ENCODE peak calls at places on chromosomes 3 and 15, in eight cellular contexts. I is transverse colon, B is adrenal gland, M is stomach, J is A549, N is esophagus squamous epithelium, E is tibial nerve, K is gastrocnemius medialis. H is an unnamed sample.

GRCh38 chr3:71710906-71711494 is 14.2 kb downstream of the EIF4E3 start:
- DNase-seq in I (no peak), B (no peak), M (no peak), E (no peak), J (peak; percentile 70), K (no peak), N (no peak), H (no peak)

GRCh38 chr3:185983495-185984141 is 45.8 kb upstream of the TRA2B start:
- DNase-seq in K (peak; percentile 63), E (peak; percentile 73), J (peak; percentile 61), N (no peak), B (peak; percentile 73), M (peak; percentile 79), I (peak; percentile 75), H (peak; percentile 57)

GRCh38 chr3:30353711-30354467 is 252.5 kb upstream of the TGFBR2 start:
- DNase-seq in I (peak; percentile 27), E (no peak), N (no peak), K (no peak), J (no peak), B (no peak), M (no peak), H (no peak)

GRCh38 chr3:190384241-190384863 is 3.6 kb upstream of the CLDN16 start:
- DNase-seq in K (peak; percentile 39), E (no peak), I (peak; percentile 46), B (peak; percentile 42), M (peak; percentile 49), N (no peak), J (peak; percentile 58), H (peak; percentile 13)

GRCh38 chr3:45309876-45310275 is 78.5 kb upstream of the LARS2 start:
- DNase-seq in M (no peak), B (no peak), I (no peak), E (no peak), J (no peak), K (no peak), N (no peak), H (no peak)

GRCh38 chr3:27556854-27557253 is 72.7 kb upstream of the SLC4A7 start:
- DNase-seq in B (no peak), E (no peak), N (no peak), M (no peak), K (no peak), J (no peak), I (no peak), H (no peak)

GRCh38 chr15:88647362-88648105 is 8.7 kb downstream of the ISG20 start:
- DNase-seq in E (no peak), J (no peak), I (peak; percentile 50), M (peak; percentile 87), K (no peak), N (no peak), B (no peak), H (no peak)

GRCh38 chr15:39235084-39235795 is 345.6 kb upstream of the THBS1 start:
- DNase-seq in J (no peak), M (no peak), B (no peak), N (no peak), K (no peak), I (no peak), E (no peak), H (no peak)

GRCh38 chr3:125072310-125072709 is 16.5 kb upstream of the HEG1 start:
- DNase-seq in M (no peak), B (no peak), N (no peak), K (peak; percentile 63), J (no peak), I (no peak), E (no peak), H (no peak)

GRCh38 chr3:126573492-126574117 is 14.9 kb upstream of the C3orf22 start:
- DNase-seq in M (peak; percentile 50), N (no peak), E (no peak), B (no peak), K (peak; percentile 49), I (peak; percentile 55), J (peak; percentile 17), H (no peak)

GRCh38 chr15:82602195-82602594 is 45.0 kb downstream of the CPEB1 start:
- DNase-seq in M (no peak), E (no peak), N (no peak), K (no peak), I (no peak), J (no peak), B (no peak), H (no peak)

GRCh38 chr3:66615643-66616301 is 115.0 kb upstream of the LRIG1 start:
- DNase-seq in J (no peak), B (no peak), M (no peak), K (no peak), N (no peak), E (no peak), I (no peak), H (no peak)

GRCh38 chr3:193574488-193575072 is 18.4 kb upstream of the OPA1 start:
- DNase-seq in J (no peak), B (no peak), M (no peak), E (no peak), N (no peak), K (no peak), I (no peak), H (no peak)

GRCh38 chr15:73959012-73959581 is 32.8 kb downstream of the LOXL1 start:
- DNase-seq in E (no peak), M (no peak), J (no peak), N (no peak), K (no peak), B (no peak), I (no peak), H (no peak)

GRCh38 chr3:39166134-39166710 is 12.8 kb upstream of the CSRNP1 start:
- DNase-seq in B (no peak), J (no peak), K (no peak), E (no peak), N (no peak), M (no peak), I (no peak), H (peak; percentile 64)

GRCh38 chr3:177928156-177928555 is 608.1 kb upstream of the KCNMB2 start:
- DNase-seq in K (no peak), B (no peak), M (no peak), E (no peak), N (no peak), J (peak; percentile 34), I (no peak), H (no peak)

GRCh38 chr3:96354742-96355141 is 459.7 kb upstream of the EPHA6 start:
- DNase-seq in I (no peak), J (no peak), E (no peak), K (no peak), B (no peak), N (no peak), M (no peak), H (no peak)

GRCh38 chr15:84881520-84881830 is 3.0 kb upstream of the SLC28A1 start:
- DNase-seq in M (no peak), N (no peak), E (no peak), I (no peak), J (no peak), B (no peak), K (no peak), H (no peak)

GRCh38 chr15:84883916-84884781 is at the start of gene SLC28A1:
- DNase-seq in J (no peak), M (no peak), E (no peak), I (no peak), B (no peak), N (no peak), K (peak; percentile 75), H (no peak)

GRCh38 chr15:84886211-84886983 is 1.9 kb downstream of the SLC28A1 start:
- DNase-seq in M (no peak), B (no peak), E (no peak), N (no peak), I (no peak), J (no peak), K (no peak), H (peak; percentile 49)

GRCh38 chr15:84880822-84881519 is 3.5 kb upstream of the SLC28A1 start:
- DNase-seq in B (no peak), N (no peak), E (no peak), M (no peak), K (no peak), I (no peak), J (no peak), H (no peak)

GRCh38 chr15:84883433-84883832 is 1.0 kb upstream of the SLC28A1 start:
- DNase-seq in N (no peak), K (no peak), M (no peak), J (no peak), I (no peak), B (no peak), E (no peak), H (no peak)
- TF ChIP-seq POLR2A in N (no peak), K (no peak), M (no peak), J (no peak), I (no peak), B (no peak), E (no peak), H (no peak)

GRCh38 chr3:13352621-13353131 is 67.4 kb downstream of the NUP210 start:
- DNase-seq in J (no peak), M (no peak), K (no peak), B (no peak), I (no peak), E (no peak), N (no peak), H (no peak)
- H3K27ac ChIP-seq in J (peak overlapping the region; percentile 30), M (no peak overlapping the region), K (no peak overlapping the region), B (no peak overlapping the region), I (no peak overlapping the region), E (no peak overlapping the region), N (no peak overlapping the region), H (no peak overlapping the region)

DNA sequence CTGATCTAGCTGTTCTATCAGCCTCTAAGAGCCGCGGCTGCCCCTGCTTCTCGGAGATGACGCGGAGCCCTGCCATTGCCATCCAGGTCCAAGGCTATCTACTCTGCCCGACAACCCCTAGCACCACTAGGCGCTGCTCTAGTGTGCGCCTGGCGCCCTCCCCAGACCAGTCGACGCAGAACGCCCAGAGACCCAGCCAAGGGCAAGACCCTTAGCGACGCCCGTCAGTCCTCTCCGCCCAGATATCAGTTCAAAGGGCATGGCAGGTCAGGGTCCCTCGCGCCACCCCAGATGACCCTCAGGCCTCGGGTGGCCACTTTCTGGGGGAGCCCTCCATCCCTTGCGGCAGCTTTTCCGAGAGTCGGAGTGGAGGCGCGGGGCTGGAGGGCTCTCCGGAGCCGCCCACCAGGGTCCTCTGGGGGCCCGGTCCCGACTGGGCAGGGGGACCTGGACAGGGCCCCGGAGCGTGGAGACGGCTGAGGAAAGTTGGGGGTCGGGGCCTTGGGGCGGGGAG is 371 bp upstream of the CLSTN2 start:
- DNase-seq in M (no peak), N (no peak), E (no peak), B (peak; percentile 75), J (peak; percentile 22), I (peak; percentile 14), K (peak; percentile 29), H (peak; percentile 59)
- TF ChIP-seq CTCF in M (no peak), N (no peak), E (no peak), B (no peak), J (no peak), I (no peak), K (no peak), H (no peak)

DNA sequence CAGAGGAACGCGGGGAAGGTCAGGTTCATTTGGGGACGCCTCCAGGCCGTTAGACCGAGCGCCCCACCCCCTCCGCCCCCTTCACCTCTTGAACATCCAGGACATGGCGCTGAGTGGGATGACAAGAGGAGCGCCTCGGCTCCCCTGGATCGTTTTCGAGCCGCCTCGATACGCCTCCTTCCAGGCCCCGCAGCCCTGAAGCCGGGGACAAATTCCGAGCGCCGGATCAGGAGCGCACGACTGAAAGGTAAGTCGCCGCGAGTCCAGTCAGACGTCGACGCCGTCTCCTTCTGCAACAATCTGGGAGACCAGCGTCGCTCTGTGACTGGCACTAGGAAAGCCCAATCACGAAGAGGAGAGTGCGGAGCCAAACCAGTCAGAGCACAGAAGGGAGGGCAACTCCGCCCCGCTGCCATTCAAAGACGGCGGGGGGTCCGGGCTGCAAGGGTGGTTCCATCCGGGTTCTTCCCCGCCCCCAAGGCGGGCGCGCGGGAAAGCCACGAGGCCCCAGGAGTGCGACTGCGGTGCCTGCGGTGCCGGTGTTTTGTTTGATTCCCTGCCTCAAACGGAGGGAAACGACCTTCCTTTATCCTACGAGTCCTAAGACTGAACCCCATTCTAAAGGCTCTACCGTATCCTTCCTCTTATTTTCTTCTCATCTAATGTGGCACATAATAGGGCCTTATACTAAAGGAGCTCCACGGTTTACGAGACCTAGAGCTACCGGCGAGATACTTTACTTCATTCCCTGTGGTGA is at the start of gene HLTF:
- DNase-seq in K (peak; percentile 94), M (peak; percentile 94), I (peak; percentile 93), J (peak; percentile 96), N (peak; percentile 65), E (peak; percentile 86), B (peak; percentile 96), H (peak; percentile 97)
- TF ChIP-seq POLR2A in K (peak; percentile 70), M (no peak), I (peak; percentile 31), J (peak; percentile 62), N (peak; percentile 19), E (peak; percentile 71), B (no peak), H (peak; percentile 51)